ENCODE peak calls at places on chromosome 12, in ten cellular contexts. W, B, H, S, K, L, P, F, X and Z are unnamed samples.

GRCh38 chr12:5444520-5444919 is 12.6 kb downstream of the NTF3 start:
- DNase-seq in W (no peak), B (no peak), H (no peak), S (no peak), K (no peak), L (no peak), P (no peak), F (no peak), X (no peak), Z (peak)

GRCh38 chr12:115722181-115722580 is 555.3 kb downstream of the MED13L start:
- DNase-seq in W (no peak), B (no peak), H (no peak), S (no peak), K (no peak), L (no peak), P (no peak), F (no peak), X (no peak), Z (no peak)

GRCh38 chr12:7769999-7770398 is 5.0 kb downstream of the NANOGNB start:
- DNase-seq in W (no peak), B (no peak), H (no peak), S (no peak), K (no peak), L (no peak), P (no peak), F (no peak), X (no peak), Z (no peak)

GRCh38 chr12:131085125-131085815 is 131.6 kb downstream of the ADGRD1 start:
- DNase-seq in W (no peak), B (no peak), H (peak), S (no peak), K (peak), L (no peak), P (no peak), F (no peak), X (no peak), Z (peak)

GRCh38 chr12:132376464-132376830 is 47.1 kb upstream of the GALNT9 start:
- DNase-seq in W (no peak), B (no peak), H (no peak), S (no peak), K (no peak), L (no peak), P (no peak), F (no peak), X (no peak), Z (no peak)

GRCh38 chr12:33006106-33006505 is 109.5 kb upstream of the PKP2 start:
- DNase-seq in W (no peak), B (no peak), H (no peak), S (no peak), K (no peak), L (no peak), P (no peak), F (no peak), X (no peak), Z (no peak)

GRCh38 chr12:122839907-122840554 is 4.8 kb downstream of the HIP1R start:
- DNase-seq in W (no peak), B (no peak), H (no peak), S (no peak), K (peak), L (no peak), P (no peak), F (peak), X (no peak), Z (no peak)

GRCh38 chr12:95858451-95859343 is at the start of gene SNRPF:
- DNase-seq in W (peak), B (peak), H (peak), S (peak), K (peak), L (peak), P (peak), F (peak), X (peak), Z (peak)

GRCh38 chr12:3218150-3218845 is 141.1 kb downstream of the TSPAN9 start:
- DNase-seq in W (no peak), B (peak), H (peak), S (peak), K (peak), L (peak), P (no peak), F (peak), X (peak), Z (peak)